ENCODE peak calls at places on chromosomes 12 and 14, in nine cellular contexts. W, I, H, A, G, M, F, N and C are unnamed samples.

GRCh38 chr12:11894890-11895289 is 175.8 kb upstream of the BCL2L14 start:
- DNase-seq in W (no peak), I (no peak), H (no peak), A (no peak), G (no peak), M (no peak), F (no peak), N (no peak), C (no peak)

GRCh38 chr14:77155083-77155482 is 13.5 kb upstream of the ZDHHC22 start:
- DNase-seq in W (no peak), I (no peak), H (no peak), A (no peak), G (no peak), M (no peak), F (no peak), N (no peak), C (no peak)

GRCh38 chr12:102061096-102061555 is 665 bp downstream of the WASHC3 start:
- DNase-seq in W (no peak), I (no peak), H (no peak), A (no peak), G (no peak), M (peak), F (peak), N (peak), C (peak)

GRCh38 chr12:24750263-24750662 is 198.6 kb downstream of the BCAT1 start:
- DNase-seq in W (no peak), I (no peak), H (no peak), A (no peak), G (no peak), M (no peak), F (no peak), N (no peak), C (no peak)

GRCh38 chr12:98814254-98814653 is 169.2 kb downstream of the APAF1 start:
- DNase-seq in W (no peak), I (no peak), H (no peak), A (no peak), G (no peak), M (no peak), F (no peak), N (no peak), C (no peak)

GRCh38 chr12:24066865-24067264 is 117.4 kb upstream of the SOX5 start:
- DNase-seq in W (no peak), I (no peak), H (no peak), A (no peak), G (peak), M (peak), F (no peak), N (peak), C (peak)

GRCh38 chr14:59771577-59771976 is 99.0 kb downstream of the RTN1 start:
- DNase-seq in W (no peak), I (no peak), H (no peak), A (no peak), G (peak), M (peak), F (no peak), N (peak), C (peak)

GRCh38 chr14:100688598-100689499 is 37.8 kb upstream of the DLK1 start:
- DNase-seq in W (no peak), I (peak), H (no peak), A (no peak), G (peak), M (peak), F (no peak), N (peak), C (peak)

GRCh38 chr12:2288001-2288400 is 235.2 kb downstream of the CACNA1C start:
- DNase-seq in W (no peak), I (no peak), H (no peak), A (no peak), G (peak), M (no peak), F (no peak), N (peak), C (peak)

GRCh38 chr12:60191271-60191670 is 595.4 kb downstream of the SLC16A7 start:
- DNase-seq in W (no peak), I (no peak), H (no peak), A (no peak), G (no peak), M (no peak), F (no peak), N (no peak), C (no peak)

GRCh38 chr12:95195122-95195521 is 22.1 kb downstream of the FGD6 start:
- DNase-seq in W (no peak), I (no peak), H (no peak), A (no peak), G (no peak), M (no peak), F (no peak), N (no peak), C (no peak)

GRCh38 chr14:72792051-72792788 is 101.7 kb downstream of the DPF3 start:
- DNase-seq in W (peak), I (no peak), H (no peak), A (no peak), G (no peak), M (no peak), F (no peak), N (no peak), C (peak)

GRCh38 chr14:65637780-65638179 is 225.2 kb downstream of the FUT8 start:
- DNase-seq in W (no peak), I (no peak), H (no peak), A (no peak), G (peak), M (peak), F (peak), N (peak), C (no peak)

GRCh38 chr12:90246673-90247072 is 538.0 kb upstream of the ATP2B1 start:
- DNase-seq in W (no peak), I (no peak), H (no peak), A (no peak), G (no peak), M (no peak), F (no peak), N (no peak), C (no peak)

GRCh38 chr12:11482955-11483354 is 87.6 kb upstream of the PRB2 start:
- DNase-seq in W (no peak), I (no peak), H (no peak), A (no peak), G (peak), M (no peak), F (no peak), N (peak), C (peak)

GRCh38 chr14:69612759-69613145 is 1.4 kb downstream of the SUSD6 start:
- DNase-seq in W (no peak), I (no peak), H (no peak), A (no peak), G (peak), M (peak), F (no peak), N (no peak), C (no peak)
- TF ChIP-seq CTCF in W (peak), I (peak), H (no peak), A (no peak), G (peak), M (peak), F (no peak), N (peak), C (peak)

DNA sequence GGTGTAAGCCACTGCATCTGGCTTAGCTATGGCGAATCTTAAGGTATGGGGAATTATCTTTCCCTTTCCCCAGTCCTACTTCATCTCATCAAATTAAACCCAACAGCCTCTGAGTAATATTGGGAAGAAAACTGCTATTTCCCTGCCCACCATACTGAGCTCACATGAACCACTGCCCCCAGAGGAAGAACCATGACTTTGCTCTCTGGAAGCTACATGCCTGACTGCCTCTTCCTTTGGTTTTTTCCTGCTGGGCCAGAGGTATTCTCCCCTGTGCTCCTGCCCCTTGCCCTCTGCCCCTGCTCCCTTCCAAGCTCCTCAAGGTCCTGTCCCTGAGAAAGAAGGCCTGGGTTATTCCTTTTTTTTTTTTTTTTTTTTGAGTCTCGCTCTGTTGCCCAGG is 15.2 kb downstream of the RILPL2 start:
- DNase-seq in W (no peak), I (no peak), H (no peak), A (no peak), G (no peak), M (no peak), F (no peak), N (no peak), C (no peak)
- TF ChIP-seq CTCF in W (no peak), I (no peak), H (no peak), A (no peak), G (no peak), M (no peak), F (no peak), N (no peak), C (peak)

GRCh38 chr14:61925043-61925442 is 162.8 kb downstream of the SNAPC1 start:
- DNase-seq in W (no peak), I (no peak), H (no peak), A (no peak), G (no peak), M (no peak), F (peak), N (peak), C (peak)
- TF ChIP-seq CTCF in W (peak), I (peak), H (peak), A (no peak), G (no peak), M (no peak), F (no peak), N (peak), C (peak)

DNA sequence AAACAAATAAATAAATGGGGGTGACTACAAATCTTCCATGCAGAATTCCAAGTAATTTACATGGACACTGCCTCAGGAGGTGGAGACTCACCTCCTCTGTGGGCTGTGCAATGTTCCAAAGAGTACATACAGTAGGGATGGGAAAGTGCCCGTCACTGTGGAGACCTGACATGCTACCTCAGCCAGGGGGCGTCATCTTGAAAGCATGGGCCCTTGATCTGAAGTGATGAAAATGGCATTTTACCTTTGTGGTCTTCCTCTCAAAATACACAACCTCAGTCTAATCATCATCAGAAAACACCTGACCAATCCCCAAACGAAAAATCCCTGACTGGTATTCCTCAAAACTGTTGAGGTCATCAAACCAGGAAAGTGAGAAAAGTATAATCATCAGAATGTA is 48.4 kb downstream of the ANAPC7 start:
- DNase-seq in W (peak), I (no peak), H (no peak), A (no peak), G (no peak), M (peak), F (peak), N (no peak), C (peak)
- TF ChIP-seq CTCF in W (peak), I (peak), H (no peak), A (no peak), G (peak), M (no peak), F (no peak), N (peak), C (peak)

GRCh38 chr14:55373784-55374725 is 37.6 kb downstream of the ATG14 start:
- DNase-seq in W (no peak), I (no peak), H (no peak), A (no peak), G (peak), M (peak), F (no peak), N (peak), C (peak)

GRCh38 chr14:55381040-55381439 is 30.6 kb downstream of the ATG14 start:
- DNase-seq in W (no peak), I (no peak), H (no peak), A (no peak), G (no peak), M (no peak), F (no peak), N (peak), C (peak)

GRCh38 chr14:55381561-55381960 is 30.1 kb downstream of the ATG14 start:
- DNase-seq in W (no peak), I (no peak), H (no peak), A (no peak), G (no peak), M (no peak), F (no peak), N (no peak), C (no peak)

GRCh38 chr14:55374771-55375170 is 36.9 kb downstream of the ATG14 start:
- DNase-seq in W (no peak), I (no peak), H (no peak), A (no peak), G (no peak), M (no peak), F (no peak), N (no peak), C (no peak)

GRCh38 chr14:55377236-55377635 is 34.4 kb downstream of the ATG14 start:
- DNase-seq in W (no peak), I (no peak), H (no peak), A (no peak), G (no peak), M (no peak), F (no peak), N (no peak), C (no peak)
- TF ChIP-seq CTCF in W (peak), I (no peak), H (no peak), A (no peak), G (peak), M (no peak), F (no peak), N (no peak), C (peak)

DNA sequence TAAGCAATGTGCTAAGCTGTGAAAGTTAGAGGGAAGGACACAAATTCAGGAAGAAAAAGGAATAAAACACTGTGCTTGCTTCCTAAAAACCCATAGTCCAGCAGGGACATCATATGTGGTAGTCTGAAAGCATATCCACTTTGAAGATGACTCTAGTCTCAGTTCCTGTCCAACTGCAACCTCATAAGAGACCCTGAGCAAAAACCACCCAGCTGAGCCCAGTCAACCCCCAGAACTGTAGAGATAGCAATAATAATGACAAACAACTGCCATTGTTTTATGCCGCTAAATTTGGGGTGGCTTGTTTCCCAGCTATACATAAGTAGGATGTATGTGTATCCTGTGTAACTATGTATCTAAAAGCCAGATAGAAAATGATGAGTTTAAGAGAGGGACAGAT is 3.9 kb upstream of the SERPINA4 start:
- DNase-seq in W (no peak), I (no peak), H (no peak), A (no peak), G (no peak), M (no peak), F (no peak), N (no peak), C (no peak)
- TF ChIP-seq CTCF in W (no peak), I (no peak), H (no peak), A (no peak), G (no peak), M (no peak), F (no peak), N (no peak), C (no peak)